ENCODE peak calls at places on chromosomes 4 and X, in five cellular contexts. U, P, B, Y and H are unnamed samples.

GRCh38 chrX:80246273-80246672 is 174.0 kb upstream of the TENT5D start:
- DNase-seq in B (no peak), U (no peak), Y (no peak), P (no peak), H (no peak)

GRCh38 chr4:178306565-178306964 is 864.3 kb upstream of the AGA start:
- DNase-seq in U (no peak), B (no peak), Y (no peak), P (no peak), H (no peak)

GRCh38 chr4:6541789-6542188 is 33.2 kb upstream of the MAN2B2 start:
- DNase-seq in P (no peak), Y (no peak), U (no peak), B (no peak), H (no peak)

GRCh38 chr4:38621004-38621684 is 42.9 kb upstream of the KLF3 start:
- DNase-seq in U (no peak), Y (peak), P (no peak), B (no peak), H (peak)

GRCh38 chr4:108141213-108142045 is 27.3 kb downstream of the LEF1 start:
- DNase-seq in B (no peak), P (no peak), U (no peak), Y (no peak), H (no peak)

GRCh38 chr4:1874207-1874606 is 3.0 kb downstream of the NSD2 start:
- DNase-seq in P (no peak), B (no peak), U (no peak), Y (no peak), H (peak)

GRCh38 chr4:94559351-94559806 is 107.6 kb downstream of the PDLIM5 start:
- DNase-seq in U (no peak), P (no peak), Y (no peak), B (no peak), H (no peak)

GRCh38 chr4:134027931-134028330 is 173.7 kb downstream of the PABPC4L start:
- DNase-seq in B (no peak), U (no peak), P (no peak), Y (no peak), H (no peak)

GRCh38 chr4:56424697-56425514 is 10.5 kb downstream of the PPAT start:
- DNase-seq in U (peak), Y (peak), B (peak), P (no peak), H (peak)

GRCh38 chr4:20603671-20604313 is 96.5 kb upstream of the PACRGL start:
- DNase-seq in U (no peak), B (no peak), Y (no peak), P (no peak), H (no peak)

GRCh38 chrX:68084765-68085164 is 348.5 kb downstream of the OPHN1 start:
- DNase-seq in P (no peak), Y (no peak), B (no peak), U (no peak), H (no peak)

GRCh38 chr4:40550900-40551546 is 78.6 kb downstream of the RBM47 start:
- DNase-seq in Y (peak), P (no peak), U (no peak), B (no peak), H (peak)

GRCh38 chrX:135384161-135384836 is 37.4 kb upstream of the SMIM10L2A start:
- DNase-seq in P (no peak), Y (no peak), U (peak), B (peak), H (no peak)

GRCh38 chr4:11650801-11651596 is 222.3 kb upstream of the HS3ST1 start:
- DNase-seq in P (no peak), Y (no peak), U (no peak), B (no peak), H (no peak)

GRCh38 chr4:184384056-184384809 is 90.1 kb downstream of the IRF2 start:
- DNase-seq in P (no peak), B (no peak), Y (no peak), U (peak), H (peak)

GRCh38 chr4:7777017-7777710 is 162.5 kb downstream of the AFAP1 start:
- DNase-seq in P (no peak), Y (peak), U (no peak), B (no peak), H (no peak)

GRCh38 chrX:111869639-111870034 is 6.3 kb upstream of the TRPC5OS start:
- DNase-seq in P (no peak), U (no peak), B (no peak), Y (peak), H (peak)

GRCh38 chr4:184938871-184939270 is 79.4 kb upstream of the HELT start:
- DNase-seq in Y (no peak), P (no peak), B (no peak), U (no peak), H (no peak)

GRCh38 chr4:15197005-15197404 is 194.7 kb downstream of the CPEB2 start:
- DNase-seq in P (no peak), B (no peak), Y (no peak), U (no peak), H (no peak)

GRCh38 chrX:21723097-21723496 is 34.8 kb downstream of the SMPX start:
- DNase-seq in Y (no peak), U (no peak), B (no peak), P (no peak), H (no peak)

GRCh38 chrX:149717803-149718202 is 5.9 kb downstream of the MAGEA11 start:
- DNase-seq in B (no peak), Y (no peak), P (no peak), U (no peak), H (peak)

GRCh38 chr4:73341454-73341853 is 62.6 kb upstream of the ALB start:
- DNase-seq in B (no peak), P (no peak), Y (peak), U (no peak), H (peak)

GRCh38 chr4:38131371-38132139 is 171.4 kb downstream of the PTTG2 start:
- DNase-seq in P (peak), B (peak), U (peak), Y (no peak), H (peak)

GRCh38 chr4:176902710-176903323 is 110.1 kb upstream of the VEGFC start:
- DNase-seq in P (no peak), U (no peak), Y (no peak), B (no peak), H (no peak)

GRCh38 chrX:47900833-47901232 is 64.1 kb downstream of the ZNF81 start:
- DNase-seq in Y (no peak), U (no peak), B (no peak), P (no peak), H (no peak)

GRCh38 chr4:99043346-99043745 is 45.2 kb downstream of the ADH5 start:
- DNase-seq in B (no peak), P (no peak), U (no peak), Y (no peak), H (no peak)

GRCh38 chrX:31589503-31589902 is 517.7 kb upstream of the FTHL17 start:
- DNase-seq in Y (no peak), U (no peak), B (no peak), P (no peak), H (no peak)

GRCh38 chr4:157220026-157220881 is at the start of gene GRIA2:
- DNase-seq in Y (peak), U (peak), P (no peak), B (no peak), H (no peak)